ENCODE peak calls at places on chromosome 1, in nine cellular contexts. One of them, this sample, is unnamed.

GRCh38 chr1:83827731-83828130 is 171.2 kb downstream of the TTLL7 start:
- DNase-seq in GM23338: no peak
- DNase-seq in type B pancreatic cell: no peak
- DNase-seq in coronary artery: no peak
- DNase-seq in DND-41: no peak
- DNase-seq in GM13976: no peak
- DNase-seq in cardiac muscle cell: no peak
- DNase-seq in IMR-90: no peak
- DNase-seq in fibroblast of mammary gland: no peak
- DNase-seq in this sample: no peak

GRCh38 chr1:226420328-226420727 is 12.4 kb upstream of the PARP1 start:
- DNase-seq in DND-41: no peak
- DNase-seq in cardiac muscle cell: no peak
- DNase-seq in IMR-90: no peak
- DNase-seq in fibroblast of mammary gland: no peak
- DNase-seq in GM23338: no peak
- DNase-seq in GM13976: no peak
- DNase-seq in type B pancreatic cell: no peak
- DNase-seq in coronary artery: peak; percentile 47
- DNase-seq in this sample: no peak

GRCh38 chr1:24300971-24301370 is 18.2 kb upstream of the GRHL3 start:
- DNase-seq in coronary artery: no peak
- DNase-seq in GM23338: no peak
- DNase-seq in fibroblast of mammary gland: no peak
- DNase-seq in type B pancreatic cell: no peak
- DNase-seq in GM13976: no peak
- DNase-seq in IMR-90: no peak
- DNase-seq in DND-41: no peak
- DNase-seq in cardiac muscle cell: no peak
- DNase-seq in this sample: no peak

GRCh38 chr1:175195281-175195680 is 2.7 kb upstream of the KIAA0040 start:
- DNase-seq in DND-41: no peak
- DNase-seq in GM13976: peak; percentile 30
- DNase-seq in GM23338: no peak
- DNase-seq in type B pancreatic cell: no peak
- DNase-seq in cardiac muscle cell: no peak
- DNase-seq in coronary artery: no peak
- DNase-seq in fibroblast of mammary gland: no peak
- DNase-seq in IMR-90: no peak
- DNase-seq in this sample: no peak

GRCh38 chr1:227934476-227935313 is 13.0 kb downstream of the WNT9A start:
- DNase-seq in fibroblast of mammary gland: peak; percentile 91
- DNase-seq in type B pancreatic cell: no peak
- DNase-seq in GM23338: no peak
- DNase-seq in IMR-90: peak; percentile 45
- DNase-seq in DND-41: no peak
- DNase-seq in coronary artery: no peak
- DNase-seq in GM13976: no peak
- DNase-seq in cardiac muscle cell: peak; percentile 71
- DNase-seq in this sample: no peak

GRCh38 chr1:159828176-159828575 is 1.5 kb downstream of the SLAMF8 start:
- DNase-seq in GM13976: no peak
- DNase-seq in DND-41: no peak
- DNase-seq in cardiac muscle cell: no peak
- DNase-seq in GM23338: no peak
- DNase-seq in coronary artery: no peak
- DNase-seq in fibroblast of mammary gland: no peak
- DNase-seq in type B pancreatic cell: no peak
- DNase-seq in IMR-90: no peak
- DNase-seq in this sample: no peak

GRCh38 chr1:55244476-55245109 is 29.4 kb upstream of the USP24 start:
- DNase-seq in DND-41: no peak
- DNase-seq in cardiac muscle cell: peak; percentile 49
- DNase-seq in GM23338: no peak
- DNase-seq in IMR-90: peak; percentile 43
- DNase-seq in coronary artery: no peak
- DNase-seq in GM13976: no peak
- DNase-seq in fibroblast of mammary gland: peak; percentile 55
- DNase-seq in type B pancreatic cell: no peak
- DNase-seq in this sample: no peak

GRCh38 chr1:10415211-10415930 is 14.9 kb upstream of the CENPS start:
- DNase-seq in GM23338: peak; percentile 21
- DNase-seq in fibroblast of mammary gland: peak; percentile 69
- DNase-seq in type B pancreatic cell: no peak
- DNase-seq in GM13976: no peak
- DNase-seq in DND-41: no peak
- DNase-seq in cardiac muscle cell: peak; percentile 87
- DNase-seq in IMR-90: peak; percentile 91
- DNase-seq in coronary artery: no peak
- DNase-seq in this sample: no peak

GRCh38 chr1:233603366-233603927 is 10.5 kb upstream of the KCNK1 start:
- DNase-seq in fibroblast of mammary gland: peak; percentile 22
- DNase-seq in type B pancreatic cell: no peak
- DNase-seq in GM23338: no peak
- DNase-seq in IMR-90: no peak
- DNase-seq in coronary artery: no peak
- DNase-seq in DND-41: no peak
- DNase-seq in cardiac muscle cell: no peak
- DNase-seq in GM13976: no peak
- DNase-seq in this sample: no peak

GRCh38 chr1:22827666-22828065 is 117.0 kb downstream of the EPHB2 start:
- DNase-seq in DND-41: no peak
- DNase-seq in GM23338: no peak
- DNase-seq in coronary artery: no peak
- DNase-seq in GM13976: no peak
- DNase-seq in type B pancreatic cell: no peak
- DNase-seq in cardiac muscle cell: no peak
- DNase-seq in IMR-90: no peak
- DNase-seq in fibroblast of mammary gland: no peak
- DNase-seq in this sample: no peak

GRCh38 chr1:162903246-162903645 is 42.3 kb upstream of the CCDC190 start:
- DNase-seq in coronary artery: no peak
- DNase-seq in GM23338: no peak
- DNase-seq in cardiac muscle cell: no peak
- DNase-seq in IMR-90: no peak
- DNase-seq in DND-41: no peak
- DNase-seq in type B pancreatic cell: no peak
- DNase-seq in fibroblast of mammary gland: no peak
- DNase-seq in GM13976: no peak
- DNase-seq in this sample: no peak

GRCh38 chr1:55060133-55060999 is 21.0 kb downstream of the PCSK9 start:
- DNase-seq in cardiac muscle cell: no peak
- DNase-seq in GM13976: peak; percentile 50
- DNase-seq in IMR-90: no peak
- DNase-seq in GM23338: no peak
- DNase-seq in coronary artery: peak; percentile 59
- DNase-seq in fibroblast of mammary gland: peak; percentile 25
- DNase-seq in type B pancreatic cell: no peak
- DNase-seq in DND-41: no peak
- DNase-seq in this sample: no peak

GRCh38 chr1:168836469-168836868 is 107.5 kb upstream of the DPT start:
- DNase-seq in GM13976: no peak
- DNase-seq in coronary artery: no peak
- DNase-seq in DND-41: no peak
- DNase-seq in IMR-90: no peak
- DNase-seq in type B pancreatic cell: no peak
- DNase-seq in fibroblast of mammary gland: no peak
- DNase-seq in GM23338: no peak
- DNase-seq in cardiac muscle cell: no peak
- DNase-seq in this sample: no peak

DNA sequence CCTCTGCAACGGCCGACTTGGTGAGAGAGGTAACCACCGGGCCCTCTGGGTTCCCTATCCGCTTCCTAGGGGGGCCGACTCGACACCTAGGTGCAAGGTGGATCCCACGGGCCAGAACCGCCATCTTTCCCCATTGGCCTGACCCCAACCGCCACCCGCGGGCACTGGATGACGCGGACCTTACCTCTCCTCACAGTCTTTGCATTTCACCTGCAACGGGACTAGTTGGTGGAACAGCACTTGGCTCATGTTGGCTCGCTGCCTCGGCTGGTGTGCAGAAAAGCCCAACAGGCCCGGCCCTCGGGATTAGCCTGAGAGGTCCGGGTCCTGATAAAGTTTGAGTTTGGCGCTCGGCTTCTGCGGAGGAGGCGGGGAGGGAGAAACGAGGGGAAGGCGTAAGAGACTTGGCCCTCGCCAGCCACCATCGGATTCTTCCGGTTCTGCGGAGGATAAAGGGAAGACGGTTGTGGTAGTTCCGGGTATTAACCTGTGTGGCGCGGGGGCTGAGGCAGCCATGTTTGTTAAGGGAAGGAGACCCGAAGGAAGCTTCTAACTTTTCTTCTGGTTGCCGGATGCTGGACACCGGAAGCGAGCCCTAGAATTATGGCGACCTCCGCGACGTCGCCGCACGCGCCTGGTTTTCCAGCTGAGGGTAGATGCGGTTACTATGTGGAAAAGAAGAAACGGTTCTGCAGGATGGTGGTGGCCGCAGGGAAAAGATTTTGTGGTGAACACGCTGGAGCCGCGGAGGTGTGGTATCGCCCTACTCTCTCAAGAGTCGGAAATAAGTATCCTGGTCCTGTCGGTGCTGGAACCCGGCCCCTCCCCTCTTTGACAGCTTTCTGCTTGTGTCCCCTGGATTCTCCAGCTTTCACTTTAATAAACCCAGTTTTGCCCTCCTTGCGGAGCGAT is at the start of the genes SASS6 and TRMT13:
- DNase-seq in type B pancreatic cell: peak; percentile 93
- DNase-seq in fibroblast of mammary gland: peak; percentile 98
- DNase-seq in GM23338: peak; percentile 99
- DNase-seq in IMR-90: peak; percentile 99
- DNase-seq in GM13976: peak; percentile 88
- DNase-seq in cardiac muscle cell: peak; percentile 99
- DNase-seq in DND-41: peak; percentile 97
- DNase-seq in coronary artery: peak; percentile 98
- DNase-seq in this sample: peak; percentile 47
- TF ChIP-seq CTCF in type B pancreatic cell: peak; percentile 36
- TF ChIP-seq CTCF in fibroblast of mammary gland: no peak
- TF ChIP-seq CTCF in GM23338: no peak
- TF ChIP-seq CTCF in IMR-90: no peak
- TF ChIP-seq CTCF in GM13976: no peak
- TF ChIP-seq CTCF in cardiac muscle cell: no peak
- TF ChIP-seq CTCF in DND-41: no peak
- TF ChIP-seq CTCF in coronary artery: no peak
- TF ChIP-seq CTCF in this sample: no peak

DNA sequence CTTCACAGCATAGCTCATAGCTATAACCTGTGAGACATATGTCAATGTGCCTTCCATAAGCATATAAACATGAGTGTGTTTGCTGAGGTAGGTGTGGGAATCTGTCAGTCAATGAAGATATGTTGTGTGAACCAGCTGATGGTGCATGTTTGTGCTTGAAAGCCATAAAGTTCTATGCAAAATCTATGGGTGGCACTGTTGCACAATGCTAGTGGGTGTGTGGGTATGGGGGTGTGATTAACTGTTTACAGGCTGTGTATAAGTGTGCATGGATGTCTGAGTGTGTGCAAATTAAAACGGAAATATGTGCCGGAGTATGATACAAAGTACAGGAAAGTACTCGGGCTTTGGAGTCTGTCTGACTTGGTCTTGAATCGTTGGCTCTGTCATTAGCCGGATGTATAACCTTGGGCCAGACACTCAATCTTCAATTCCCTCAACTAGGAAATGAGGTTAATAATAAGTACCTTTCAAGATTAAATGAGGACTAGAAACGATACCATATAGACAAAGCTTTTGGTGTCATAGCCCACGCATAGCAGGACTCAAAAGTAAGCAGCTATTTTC is 926 bp upstream of the ATP2B4 start:
- DNase-seq in GM13976: peak; percentile 70
- DNase-seq in IMR-90: no peak
- DNase-seq in cardiac muscle cell: peak; percentile 65
- DNase-seq in type B pancreatic cell: no peak
- DNase-seq in fibroblast of mammary gland: peak; percentile 65
- DNase-seq in GM23338: no peak
- DNase-seq in DND-41: peak; percentile 77
- DNase-seq in coronary artery: no peak
- DNase-seq in this sample: no peak
- TF ChIP-seq CTCF in GM13976: peak; percentile 50
- TF ChIP-seq CTCF in IMR-90: peak; percentile 21
- TF ChIP-seq CTCF in cardiac muscle cell: no peak
- TF ChIP-seq CTCF in type B pancreatic cell: no peak
- TF ChIP-seq CTCF in fibroblast of mammary gland: peak; percentile 13
- TF ChIP-seq CTCF in GM23338: peak; percentile 41
- TF ChIP-seq CTCF in DND-41: peak; percentile 81
- TF ChIP-seq CTCF in coronary artery: no peak
- TF ChIP-seq CTCF in this sample: peak; percentile 74

GRCh38 chr1:39043513-39043912 is 17.4 kb downstream of the NDUFS5 start:
- DNase-seq in coronary artery: no peak
- DNase-seq in fibroblast of mammary gland: no peak
- DNase-seq in GM13976: no peak
- DNase-seq in GM23338: no peak
- DNase-seq in cardiac muscle cell: no peak
- DNase-seq in IMR-90: no peak
- DNase-seq in type B pancreatic cell: no peak
- DNase-seq in DND-41: no peak
- DNase-seq in this sample: no peak

GRCh38 chr1:39046811-39047210 is 20.7 kb downstream of the NDUFS5 start:
- DNase-seq in cardiac muscle cell: peak; percentile 21
- DNase-seq in fibroblast of mammary gland: peak; percentile 65
- DNase-seq in coronary artery: no peak
- DNase-seq in DND-41: no peak
- DNase-seq in type B pancreatic cell: no peak
- DNase-seq in IMR-90: no peak
- DNase-seq in GM23338: no peak
- DNase-seq in GM13976: no peak
- DNase-seq in this sample: no peak

GRCh38 chr1:39045231-39045630 is 19.1 kb downstream of the NDUFS5 start:
- DNase-seq in DND-41: no peak
- DNase-seq in fibroblast of mammary gland: no peak
- DNase-seq in GM23338: no peak
- DNase-seq in coronary artery: no peak
- DNase-seq in cardiac muscle cell: no peak
- DNase-seq in GM13976: no peak
- DNase-seq in IMR-90: no peak
- DNase-seq in type B pancreatic cell: no peak
- DNase-seq in this sample: no peak

GRCh38 chr1:39047374-39048229 is 21.5 kb downstream of the NDUFS5 start:
- DNase-seq in GM13976: peak; percentile 41
- DNase-seq in IMR-90: peak; percentile 87
- DNase-seq in GM23338: no peak
- DNase-seq in DND-41: peak; percentile 8
- DNase-seq in type B pancreatic cell: no peak
- DNase-seq in coronary artery: peak; percentile 88
- DNase-seq in cardiac muscle cell: peak; percentile 95
- DNase-seq in fibroblast of mammary gland: peak; percentile 95
- DNase-seq in this sample: no peak

GRCh38 chr1:39044762-39045161 is 18.6 kb downstream of the NDUFS5 start:
- DNase-seq in fibroblast of mammary gland: no peak
- DNase-seq in DND-41: no peak
- DNase-seq in GM13976: no peak
- DNase-seq in GM23338: peak; percentile 36
- DNase-seq in cardiac muscle cell: no peak
- DNase-seq in IMR-90: no peak
- DNase-seq in coronary artery: no peak
- DNase-seq in type B pancreatic cell: no peak
- DNase-seq in this sample: no peak
- TF ChIP-seq CTCF in fibroblast of mammary gland: no peak
- TF ChIP-seq CTCF in DND-41: no peak
- TF ChIP-seq CTCF in GM13976: no peak
- TF ChIP-seq CTCF in GM23338: no peak
- TF ChIP-seq CTCF in cardiac muscle cell: no peak
- TF ChIP-seq CTCF in IMR-90: no peak
- TF ChIP-seq CTCF in coronary artery: no peak
- TF ChIP-seq CTCF in type B pancreatic cell: no peak
- TF ChIP-seq CTCF in this sample: no peak

GRCh38 chr1:17549384-17549783 is 9.9 kb downstream of the ARHGEF10L start:
- DNase-seq in IMR-90: no peak
- DNase-seq in cardiac muscle cell: no peak
- DNase-seq in type B pancreatic cell: no peak
- DNase-seq in DND-41: no peak
- DNase-seq in fibroblast of mammary gland: no peak
- DNase-seq in GM23338: no peak
- DNase-seq in GM13976: no peak
- DNase-seq in coronary artery: no peak
- DNase-seq in this sample: no peak
- TF ChIP-seq CTCF in IMR-90: no peak
- TF ChIP-seq CTCF in cardiac muscle cell: no peak
- TF ChIP-seq CTCF in type B pancreatic cell: no peak
- TF ChIP-seq CTCF in DND-41: no peak
- TF ChIP-seq CTCF in fibroblast of mammary gland: no peak
- TF ChIP-seq CTCF in GM23338: peak; percentile 22
- TF ChIP-seq CTCF in GM13976: no peak
- TF ChIP-seq CTCF in coronary artery: no peak
- TF ChIP-seq CTCF in this sample: no peak

This sample was measured in D721Med.